ENCODE peak calls at places on chromosomes 12 and 14, in eight cellular contexts. O is small intestine; K is SJSA1; J is AG04450; M is psoas muscle; F is adrenal gland; P is naive thymus-derived CD4-positive, alpha-beta T cell; G is prostate gland. L is an unnamed sample.

GRCh38 chr14:94298130-94298529 is 5.1 kb upstream of the SERPINA10 start:
- DNase-seq in O (no peak), G (no peak), F (no peak), K (no peak), M (no peak), J (no peak), P (no peak), L (no peak)

GRCh38 chr14:23727566-23728335 is 91.6 kb downstream of the DHRS2 start:
- DNase-seq in G (no peak), M (no peak), F (peak; percentile 58), J (no peak), K (peak; percentile 43), O (peak; percentile 50), P (no peak), L (peak; percentile 52)

GRCh38 chr14:59482471-59483331 is 1.5 kb downstream of the L3HYPDH start:
- DNase-seq in P (no peak), J (peak; percentile 89), G (peak; percentile 12), K (peak; percentile 91), M (no peak), F (peak; percentile 76), O (peak; percentile 35), L (peak; percentile 47)

GRCh38 chr14:101552786-101553231 is 8.5 kb upstream of the DIO3 start:
- DNase-seq in K (no peak), J (no peak), O (peak; percentile 5), F (no peak), G (no peak), P (no peak), M (no peak), L (no peak)

GRCh38 chr14:100341301-100342031 is 18.3 kb downstream of the SLC25A47 start:
- DNase-seq in P (no peak), K (peak; percentile 78), O (peak; percentile 50), J (peak; percentile 55), M (no peak), G (no peak), F (peak; percentile 86), L (no peak)

GRCh38 chr12:120584343-120585149 is 3.3 kb upstream of the POP5 start:
- DNase-seq in M (peak; percentile 48), P (peak; percentile 45), F (no peak), J (no peak), O (peak; percentile 73), G (peak; percentile 9), K (peak; percentile 15), L (no peak)

GRCh38 chr14:90116444-90116843 is 54.6 kb downstream of the KCNK13 start:
- DNase-seq in M (no peak), O (no peak), F (no peak), K (no peak), J (no peak), G (no peak), P (no peak), L (no peak)

GRCh38 chr12:109029411-109029810 is 8.5 kb upstream of the SVOP start:
- DNase-seq in O (no peak), G (no peak), K (no peak), P (no peak), F (no peak), J (no peak), M (no peak), L (no peak)

GRCh38 chr12:55935742-55936151 is 4.8 kb downstream of the DGKA start:
- DNase-seq in P (peak; percentile 22), O (no peak), J (no peak), M (peak; percentile 51), G (no peak), F (peak; percentile 59), K (no peak), L (no peak)

GRCh38 chr14:102608064-102608446 is 15.6 kb downstream of the RCOR1 start:
- DNase-seq in K (no peak), G (no peak), F (no peak), O (no peak), P (no peak), M (no peak), J (no peak), L (no peak)

DNA sequence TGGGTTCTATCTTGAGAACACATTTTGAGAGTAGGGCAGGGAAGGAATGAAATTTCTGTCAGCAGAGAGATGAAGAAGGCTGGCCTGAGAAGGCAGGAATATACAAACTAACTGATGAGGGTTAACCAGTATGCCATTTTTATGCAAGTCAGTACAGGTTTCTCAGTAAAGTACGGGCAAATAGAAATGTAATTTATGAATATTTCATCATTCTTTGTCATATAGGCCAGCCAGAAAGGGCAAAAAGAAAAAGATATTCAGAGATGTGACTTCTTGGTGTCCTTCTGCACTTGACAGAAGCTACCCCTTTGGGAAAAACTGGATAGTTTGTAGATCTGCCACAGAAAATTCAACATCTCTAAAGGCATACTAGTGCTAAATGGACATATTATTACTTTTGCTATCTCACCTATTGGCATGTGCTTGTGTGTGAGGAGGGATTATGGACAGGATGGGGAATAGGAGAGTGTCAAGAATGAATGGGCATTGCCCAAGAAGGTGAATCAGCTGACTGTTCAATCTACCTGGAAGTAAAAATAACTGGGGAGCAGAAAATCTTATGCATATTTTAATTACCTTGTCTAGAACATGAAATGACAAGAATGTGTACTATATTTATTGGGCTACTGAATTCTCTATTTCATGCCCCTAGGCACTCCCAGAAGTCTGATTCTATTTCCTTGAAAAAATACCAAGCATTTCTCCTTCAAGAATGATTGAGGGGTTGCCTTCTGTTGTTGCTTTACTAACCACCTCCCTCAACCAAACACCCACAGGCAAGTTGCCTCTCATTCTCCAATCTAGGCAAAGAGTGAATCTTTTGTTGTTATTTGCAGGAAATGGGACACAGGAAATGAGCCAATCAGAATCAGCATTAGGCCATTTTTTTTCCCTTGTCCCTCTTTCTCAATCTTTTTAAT is 175.1 kb upstream of the SLC38A2 start:
- DNase-seq in M (no peak), P (no peak), G (no peak), K (peak; percentile 22), O (no peak), F (no peak), J (no peak), L (peak; percentile 30)
- H3K27ac ChIP-seq in M (peak overlapping the region; percentile 81), P (no peak overlapping the region), G (no peak overlapping the region), K (peak overlapping the region; percentile 99), O (no peak overlapping the region), F (no peak overlapping the region), J (no peak overlapping the region), L (peak overlapping the region; percentile 13)

DNA sequence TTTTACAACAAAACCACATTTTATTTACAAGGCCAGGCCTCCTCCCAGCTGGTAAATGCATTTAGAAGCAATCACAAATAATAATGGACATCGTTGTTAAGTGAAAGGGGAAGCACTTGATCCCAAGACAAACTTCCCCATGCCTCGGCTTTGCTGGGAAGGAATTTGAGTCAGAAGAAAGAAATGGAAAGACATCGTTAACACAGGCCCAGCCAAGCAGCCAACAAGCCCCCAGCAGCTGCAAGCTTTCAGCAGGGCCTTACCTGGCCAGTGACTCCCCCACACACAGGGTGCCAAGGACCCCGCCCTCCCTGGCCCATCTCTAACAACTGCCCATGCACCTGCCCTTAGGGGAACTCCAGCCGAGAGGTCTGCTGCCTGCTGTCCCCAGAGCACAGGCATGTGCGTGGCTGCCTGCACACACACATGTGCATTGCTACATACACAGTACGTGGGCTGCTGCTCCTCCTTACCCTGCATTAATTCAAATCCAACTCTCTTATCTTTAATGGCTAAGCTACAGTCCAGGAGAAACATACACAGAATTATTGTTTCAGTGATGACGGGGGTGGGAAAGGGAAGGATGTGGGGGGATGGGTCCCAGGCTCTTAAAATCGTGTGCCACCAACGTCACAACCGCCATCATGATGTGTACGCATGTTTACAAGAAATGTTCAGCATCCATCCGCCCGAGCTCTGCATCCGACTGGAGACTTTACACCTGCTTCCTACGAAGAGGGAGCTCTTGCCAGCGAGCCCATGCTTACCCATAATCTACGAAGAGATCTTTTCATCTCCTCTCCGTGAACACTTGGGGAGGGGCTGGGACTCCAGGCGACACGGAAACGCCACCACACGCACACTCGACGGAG is 9.8 kb downstream of the BCL11B start:
- DNase-seq in G (no peak), F (no peak), P (peak; percentile 95), J (no peak), K (no peak), M (no peak), O (peak; percentile 38), L (no peak)
- H3K4me3 ChIP-seq in G (no peak overlapping the region), F (no peak overlapping the region), P (peak overlapping the region; percentile 90), J (no peak overlapping the region), K (no peak overlapping the region), M (no peak overlapping the region), O (no peak overlapping the region), L (no peak overlapping the region)

GRCh38 chr14:75984674-75985073 is 889 bp upstream of the IFT43 start:
- DNase-seq in O (no peak), M (no peak), P (no peak), J (no peak), G (peak; percentile 40), K (no peak), F (no peak), L (no peak)
- H3K27ac ChIP-seq in O (no peak overlapping the region), M (no peak overlapping the region), P (no peak overlapping the region), J (no peak overlapping the region), G (peak overlapping the region; percentile 89), K (no peak overlapping the region), F (no peak overlapping the region), L (no peak overlapping the region)

GRCh38 chr12:958449-959123 is 9.1 kb upstream of the RAD52 start:
- DNase-seq in F (no peak), M (no peak), P (no peak), G (no peak), J (no peak), O (no peak), K (no peak), L (peak; percentile 64)
- H3K4me3 ChIP-seq in F (no peak overlapping the region), M (no peak overlapping the region), P (no peak overlapping the region), G (no peak overlapping the region), J (no peak overlapping the region), O (no peak overlapping the region), K (no peak overlapping the region), L (peak overlapping the region; percentile 25)

DNA sequence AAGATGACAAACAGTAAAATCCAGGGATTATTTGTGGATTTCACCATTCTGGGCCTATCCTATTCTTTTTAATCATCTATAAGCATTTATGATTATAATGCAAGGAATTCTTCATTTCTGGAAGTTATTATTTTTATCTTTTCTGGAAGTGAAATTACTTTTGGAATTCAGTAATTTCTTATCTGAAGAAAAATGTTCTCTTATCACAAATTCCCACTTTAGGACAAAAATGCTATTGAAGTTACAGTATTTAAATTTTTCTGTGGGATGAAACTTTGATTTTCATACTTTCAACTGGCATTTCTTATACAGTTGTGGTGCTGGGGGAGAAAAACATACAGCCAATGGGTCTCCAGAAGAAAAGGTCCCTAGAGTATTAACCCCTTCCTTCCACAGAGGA is 96.0 kb downstream of the CAND1 start:
- DNase-seq in K (no peak), J (no peak), F (no peak), O (no peak), P (no peak), M (no peak), G (no peak), L (no peak)
- H3K27ac ChIP-seq in K (peak overlapping the region; percentile 95), J (no peak overlapping the region), F (no peak overlapping the region), O (no peak overlapping the region), P (no peak overlapping the region), M (no peak overlapping the region), G (no peak overlapping the region), L (no peak overlapping the region)

GRCh38 chr12:116358850-116359761 is 81.6 kb upstream of the MED13L start:
- DNase-seq in O (peak; percentile 88), G (peak; percentile 96), P (peak; percentile 56), J (peak; percentile 84), F (peak; percentile 96), M (peak; percentile 94), K (peak; percentile 80), L (peak; percentile 89)
- H3K4me3 ChIP-seq in O (no peak overlapping the region), G (no peak overlapping the region), P (peak overlapping the region; percentile 49), J (peak overlapping the region; percentile 22), F (peak overlapping the region; percentile 44), M (peak overlapping the region; percentile 49), K (no peak overlapping the region), L (peak overlapping the region; percentile 30)